ENCODE peak calls at places on chromosomes 12 and 14, in six cellular contexts. One of them, this sample, is unnamed.

GRCh38 chr12:27821259-27821973 is 41.4 kb upstream of the MANSC4 start:
- DNase-seq in tibial artery: no peak
- DNase-seq in GM12865: peak; percentile 83
- DNase-seq in HFF-Myc: peak; percentile 92
- DNase-seq in stomach: peak; percentile 29
- DNase-seq in cardiac fibroblast: peak; percentile 81
- DNase-seq in this sample: peak; percentile 75

GRCh38 chr14:105316968-105317498 is 2.5 kb downstream of the PACS2 start:
- DNase-seq in GM12865: no peak
- DNase-seq in tibial artery: peak; percentile 71
- DNase-seq in cardiac fibroblast: no peak
- DNase-seq in stomach: no peak
- DNase-seq in HFF-Myc: no peak
- DNase-seq in this sample: no peak

GRCh38 chr12:107196681-107197080 is 103.3 kb upstream of the CRY1 start:
- DNase-seq in cardiac fibroblast: no peak
- DNase-seq in HFF-Myc: no peak
- DNase-seq in GM12865: no peak
- DNase-seq in stomach: no peak
- DNase-seq in tibial artery: no peak
- DNase-seq in this sample: no peak

GRCh38 chr14:45169906-45170305 is 34.2 kb downstream of the FANCM start:
- DNase-seq in GM12865: no peak
- DNase-seq in tibial artery: no peak
- DNase-seq in stomach: no peak
- DNase-seq in HFF-Myc: no peak
- DNase-seq in cardiac fibroblast: no peak
- DNase-seq in this sample: no peak

GRCh38 chr14:23443881-23444280 is 8.4 kb upstream of the MYH7 start:
- DNase-seq in cardiac fibroblast: no peak
- DNase-seq in HFF-Myc: no peak
- DNase-seq in GM12865: no peak
- DNase-seq in tibial artery: no peak
- DNase-seq in stomach: no peak
- DNase-seq in this sample: no peak

GRCh38 chr12:107319536-107320030 is 226.2 kb upstream of the CRY1 start:
- DNase-seq in HFF-Myc: no peak
- DNase-seq in cardiac fibroblast: no peak
- DNase-seq in stomach: no peak
- DNase-seq in GM12865: no peak
- DNase-seq in tibial artery: no peak
- DNase-seq in this sample: no peak

GRCh38 chr12:109525279-109525585 is 47.8 kb downstream of the UBE3B start:
- DNase-seq in HFF-Myc: no peak
- DNase-seq in stomach: no peak
- DNase-seq in GM12865: no peak
- DNase-seq in cardiac fibroblast: no peak
- DNase-seq in tibial artery: no peak
- DNase-seq in this sample: no peak

GRCh38 chr12:121908702-121909101 is 9.7 kb upstream of the CFAP251 start:
- DNase-seq in HFF-Myc: no peak
- DNase-seq in stomach: no peak
- DNase-seq in GM12865: no peak
- DNase-seq in tibial artery: no peak
- DNase-seq in cardiac fibroblast: no peak
- DNase-seq in this sample: no peak

GRCh38 chr12:122411537-122411936 is 10.9 kb downstream of the CLIP1 start:
- DNase-seq in HFF-Myc: no peak
- DNase-seq in cardiac fibroblast: no peak
- DNase-seq in stomach: no peak
- DNase-seq in tibial artery: no peak
- DNase-seq in GM12865: no peak
- DNase-seq in this sample: no peak

GRCh38 chr14:99125113-99125512 is 146.9 kb downstream of the BCL11B start:
- DNase-seq in cardiac fibroblast: no peak
- DNase-seq in tibial artery: no peak
- DNase-seq in HFF-Myc: no peak
- DNase-seq in GM12865: no peak
- DNase-seq in stomach: peak; percentile 14
- DNase-seq in this sample: no peak

GRCh38 chr14:58805057-58805456 is 167.3 kb downstream of the DACT1 start:
- DNase-seq in stomach: no peak
- DNase-seq in tibial artery: no peak
- DNase-seq in GM12865: no peak
- DNase-seq in HFF-Myc: no peak
- DNase-seq in cardiac fibroblast: peak; percentile 55
- DNase-seq in this sample: no peak

GRCh38 chr12:229441-230191 is 15.7 kb upstream of the SLC6A12 start:
- DNase-seq in tibial artery: peak; percentile 57
- DNase-seq in HFF-Myc: no peak
- DNase-seq in GM12865: no peak
- DNase-seq in stomach: no peak
- DNase-seq in cardiac fibroblast: no peak
- DNase-seq in this sample: no peak

GRCh38 chr12:66662729-66663128 is 16.1 kb downstream of the GRIP1 start:
- DNase-seq in stomach: no peak
- DNase-seq in tibial artery: no peak
- DNase-seq in cardiac fibroblast: peak; percentile 10
- DNase-seq in HFF-Myc: no peak
- DNase-seq in GM12865: no peak
- DNase-seq in this sample: no peak

GRCh38 chr12:15928345-15928744 is 17.2 kb downstream of the DERA start:
- DNase-seq in tibial artery: no peak
- DNase-seq in cardiac fibroblast: peak; percentile 56
- DNase-seq in HFF-Myc: peak; percentile 59
- DNase-seq in GM12865: no peak
- DNase-seq in stomach: no peak
- DNase-seq in this sample: peak; percentile 67

GRCh38 chr12:20627001-20627588 is 68.0 kb upstream of the SLCO1C1 start:
- DNase-seq in stomach: no peak
- DNase-seq in HFF-Myc: no peak
- DNase-seq in cardiac fibroblast: no peak
- DNase-seq in tibial artery: no peak
- DNase-seq in GM12865: no peak
- DNase-seq in this sample: no peak

GRCh38 chr14:23729720-23730387 is 93.7 kb downstream of the DHRS2 start:
- DNase-seq in stomach: no peak
- DNase-seq in GM12865: no peak
- DNase-seq in HFF-Myc: no peak
- DNase-seq in tibial artery: no peak
- DNase-seq in cardiac fibroblast: no peak
- DNase-seq in this sample: no peak

GRCh38 chr12:70994217-70994788 is 73.8 kb upstream of the PTPRR start:
- DNase-seq in cardiac fibroblast: peak; percentile 92
- DNase-seq in GM12865: no peak
- DNase-seq in HFF-Myc: no peak
- DNase-seq in tibial artery: no peak
- DNase-seq in stomach: no peak
- DNase-seq in this sample: no peak

GRCh38 chr14:37172024-37172869 is at the start of gene SLC25A21:
- DNase-seq in stomach: peak; percentile 77
- DNase-seq in GM12865: no peak
- DNase-seq in tibial artery: peak; percentile 79
- DNase-seq in cardiac fibroblast: peak; percentile 69
- DNase-seq in HFF-Myc: peak; percentile 44
- DNase-seq in this sample: peak; percentile 71
- TF ChIP-seq CTCF in stomach: no peak
- TF ChIP-seq CTCF in GM12865: no peak
- TF ChIP-seq CTCF in tibial artery: no peak
- TF ChIP-seq CTCF in cardiac fibroblast: no peak
- TF ChIP-seq CTCF in HFF-Myc: no peak
- TF ChIP-seq CTCF in this sample: peak; percentile 38

DNA sequence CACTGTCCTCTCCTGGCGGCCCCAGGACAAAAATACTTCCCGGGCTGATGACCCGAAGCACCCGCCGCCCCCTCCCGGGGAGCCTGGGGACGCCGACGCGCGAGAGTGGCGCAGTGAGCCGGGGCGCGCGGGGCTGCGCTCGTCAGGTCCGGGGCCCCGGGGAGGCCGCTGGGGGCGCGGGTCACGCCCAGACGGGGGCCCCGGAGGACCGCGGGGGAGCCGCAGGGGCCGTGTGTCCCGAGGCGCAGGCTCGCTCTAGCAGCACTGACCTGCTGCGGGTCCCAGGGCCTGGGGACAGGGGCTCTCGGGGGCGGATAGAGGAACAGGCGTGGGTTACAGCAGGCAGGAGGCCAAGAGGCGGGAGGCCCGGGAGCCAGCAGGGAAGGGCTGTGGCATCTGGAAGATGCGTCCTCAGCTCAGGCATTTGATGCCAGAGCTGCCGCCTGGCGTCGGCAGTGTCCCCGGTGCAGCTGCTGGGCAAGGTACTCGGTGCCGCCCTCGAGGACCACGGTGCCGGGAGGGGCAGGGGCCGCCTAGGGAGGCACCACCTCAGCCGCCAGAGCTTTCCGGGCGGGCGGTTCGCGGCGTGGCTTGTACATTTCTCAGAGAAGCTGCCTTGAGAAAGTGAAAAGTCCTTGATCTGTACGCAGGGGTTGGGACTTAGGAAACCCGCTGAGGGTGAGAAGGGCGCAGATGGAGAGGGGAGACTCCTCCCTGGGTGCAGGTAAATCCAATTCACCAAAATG is 1.2 kb downstream of the WNT5B start:
- DNase-seq in GM12865: no peak
- DNase-seq in HFF-Myc: no peak
- DNase-seq in tibial artery: peak; percentile 75
- DNase-seq in cardiac fibroblast: peak; percentile 40
- DNase-seq in stomach: peak; percentile 39
- DNase-seq in this sample: no peak
- TF ChIP-seq CTCF in GM12865: peak; percentile 14
- TF ChIP-seq CTCF in HFF-Myc: no peak
- TF ChIP-seq CTCF in tibial artery: no peak
- TF ChIP-seq CTCF in cardiac fibroblast: no peak
- TF ChIP-seq CTCF in stomach: no peak
- TF ChIP-seq CTCF in this sample: peak; percentile 8

DNA sequence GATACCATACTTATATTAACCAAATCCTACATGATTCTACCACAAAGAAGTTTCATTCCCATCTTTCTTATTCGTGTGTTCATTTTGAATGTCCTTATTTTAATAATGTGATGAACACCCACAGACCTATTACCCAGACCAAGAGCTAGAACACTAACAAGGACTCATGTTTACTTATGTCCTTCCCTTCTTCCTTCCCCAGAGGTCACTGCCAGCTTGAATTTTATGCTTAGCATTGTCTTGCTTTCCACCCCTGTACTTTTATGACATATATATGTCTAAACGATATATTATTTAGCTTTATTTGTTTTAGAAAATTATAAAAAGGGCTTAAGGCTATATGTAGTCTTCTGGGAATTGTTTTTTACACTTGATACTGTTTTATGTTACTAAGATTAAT is 238.6 kb downstream of the LRIG3 start:
- DNase-seq in GM12865: no peak
- DNase-seq in stomach: no peak
- DNase-seq in cardiac fibroblast: no peak
- DNase-seq in tibial artery: no peak
- DNase-seq in HFF-Myc: no peak
- DNase-seq in this sample: no peak
- TF ChIP-seq CTCF in GM12865: no peak
- TF ChIP-seq CTCF in stomach: no peak
- TF ChIP-seq CTCF in cardiac fibroblast: no peak
- TF ChIP-seq CTCF in tibial artery: no peak
- TF ChIP-seq CTCF in HFF-Myc: no peak
- TF ChIP-seq CTCF in this sample: no peak

GRCh38 chr12:46944104-46944503 is 118.3 kb upstream of the SLC38A4 start:
- DNase-seq in tibial artery: no peak
- DNase-seq in stomach: no peak
- DNase-seq in GM12865: no peak
- DNase-seq in HFF-Myc: peak; percentile 67
- DNase-seq in cardiac fibroblast: peak; percentile 74
- DNase-seq in this sample: peak; percentile 77
- TF ChIP-seq CTCF in tibial artery: no peak
- TF ChIP-seq CTCF in stomach: no peak
- TF ChIP-seq CTCF in GM12865: no peak
- TF ChIP-seq CTCF in HFF-Myc: peak; percentile 22
- TF ChIP-seq CTCF in cardiac fibroblast: peak; percentile 43
- TF ChIP-seq CTCF in this sample: peak; percentile 74

GRCh38 chr12:58247633-58248032 is 306.3 kb downstream of the ATP23 start:
- DNase-seq in tibial artery: no peak
- DNase-seq in GM12865: no peak
- DNase-seq in HFF-Myc: no peak
- DNase-seq in stomach: no peak
- DNase-seq in cardiac fibroblast: no peak
- DNase-seq in this sample: no peak
- TF ChIP-seq CTCF in tibial artery: no peak
- TF ChIP-seq CTCF in GM12865: no peak
- TF ChIP-seq CTCF in HFF-Myc: peak; percentile 30
- TF ChIP-seq CTCF in stomach: no peak
- TF ChIP-seq CTCF in cardiac fibroblast: no peak
- TF ChIP-seq CTCF in this sample: peak; percentile 50

GRCh38 chr14:36096090-36096489 is 80.4 kb downstream of the PTCSC3 start:
- DNase-seq in tibial artery: no peak
- DNase-seq in cardiac fibroblast: no peak
- DNase-seq in HFF-Myc: no peak
- DNase-seq in stomach: no peak
- DNase-seq in GM12865: no peak
- DNase-seq in this sample: no peak

GRCh38 chr14:36094963-36095362 is 81.6 kb downstream of the PTCSC3 start:
- DNase-seq in tibial artery: no peak
- DNase-seq in HFF-Myc: no peak
- DNase-seq in cardiac fibroblast: no peak
- DNase-seq in GM12865: no peak
- DNase-seq in stomach: no peak
- DNase-seq in this sample: no peak

GRCh38 chr14:36085861-36086260 is 90.7 kb downstream of the PTCSC3 start:
- DNase-seq in GM12865: no peak
- DNase-seq in tibial artery: no peak
- DNase-seq in cardiac fibroblast: no peak
- DNase-seq in stomach: no peak
- DNase-seq in HFF-Myc: no peak
- DNase-seq in this sample: no peak

GRCh38 chr14:36086629-36087380 is 89.7 kb downstream of the PTCSC3 start:
- DNase-seq in tibial artery: no peak
- DNase-seq in HFF-Myc: no peak
- DNase-seq in stomach: no peak
- DNase-seq in GM12865: no peak
- DNase-seq in cardiac fibroblast: no peak
- DNase-seq in this sample: no peak

DNA sequence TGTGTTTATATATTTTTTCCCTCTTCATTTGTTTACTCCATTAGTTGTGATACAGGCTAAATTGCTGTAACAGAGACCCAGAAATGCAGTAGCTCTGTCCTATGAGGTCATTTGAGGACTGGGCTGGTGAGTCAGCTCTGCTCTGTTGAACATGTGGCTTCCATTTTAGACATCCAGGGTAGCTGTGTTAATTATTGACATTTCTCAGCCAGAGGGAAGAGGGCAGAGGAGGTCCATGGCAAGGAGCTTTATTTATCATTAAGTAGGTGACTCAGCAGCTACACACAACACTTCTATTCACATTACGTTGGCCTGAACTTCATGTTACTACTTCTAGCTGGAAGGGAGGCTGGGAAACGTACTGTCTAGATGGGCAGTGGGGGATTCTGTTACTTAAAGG is 85.4 kb downstream of the PTCSC3 start:
- DNase-seq in cardiac fibroblast: peak; percentile 17
- DNase-seq in tibial artery: no peak
- DNase-seq in HFF-Myc: peak; percentile 92
- DNase-seq in GM12865: no peak
- DNase-seq in stomach: peak; percentile 47
- DNase-seq in this sample: peak; percentile 63
- TF ChIP-seq CTCF in cardiac fibroblast: no peak
- TF ChIP-seq CTCF in tibial artery: no peak
- TF ChIP-seq CTCF in HFF-Myc: no peak
- TF ChIP-seq CTCF in GM12865: no peak
- TF ChIP-seq CTCF in stomach: no peak
- TF ChIP-seq CTCF in this sample: no peak